ENCODE peak calls at places on chromosomes 3 and 15, in seven cellular contexts. One of them, this sample, is unnamed.

GRCh38 chr3:164326714-164327113 is 751.6 kb downstream of the SI start:
- DNase-seq in A549: no peak
- DNase-seq in HCT116: no peak
- DNase-seq in K562: no peak
- DNase-seq in IMR-90: no peak
- DNase-seq in GM12878: no peak
- DNase-seq in HepG2: no peak
- DNase-seq in this sample: no peak

GRCh38 chr3:147396709-147397046 is 9.7 kb downstream of the ZIC4 start:
- DNase-seq in A549: no peak
- DNase-seq in HCT116: no peak
- DNase-seq in K562: no peak
- DNase-seq in IMR-90: no peak
- DNase-seq in GM12878: no peak
- DNase-seq in HepG2: no peak
- DNase-seq in this sample: no peak

GRCh38 chr3:70959506-70959905 is 624.0 kb downstream of the FOXP1 start:
- DNase-seq in A549: no peak
- DNase-seq in HCT116: no peak
- DNase-seq in K562: no peak
- DNase-seq in IMR-90: no peak
- DNase-seq in GM12878: no peak
- DNase-seq in HepG2: no peak
- DNase-seq in this sample: no peak

GRCh38 chr15:60660290-60661051 is 181.5 kb upstream of the ICE2 start:
- DNase-seq in A549: no peak
- DNase-seq in HCT116: no peak
- DNase-seq in K562: no peak
- DNase-seq in IMR-90: peak; percentile 73
- DNase-seq in GM12878: no peak
- DNase-seq in HepG2: no peak
- DNase-seq in this sample: no peak

GRCh38 chr3:38726751-38727150 is 77.3 kb upstream of the SCN5A start:
- DNase-seq in A549: no peak
- DNase-seq in HCT116: no peak
- DNase-seq in K562: no peak
- DNase-seq in IMR-90: no peak
- DNase-seq in GM12878: no peak
- DNase-seq in HepG2: no peak
- DNase-seq in this sample: no peak

GRCh38 chr15:73034213-73034612 is 18.1 kb upstream of the NEO1 start:
- DNase-seq in A549: no peak
- DNase-seq in HCT116: no peak
- DNase-seq in K562: no peak
- DNase-seq in IMR-90: no peak
- DNase-seq in GM12878: no peak
- DNase-seq in HepG2: no peak
- DNase-seq in this sample: no peak

GRCh38 chr3:197364410-197365071 is 66.1 kb upstream of the DLG1 start:
- DNase-seq in A549: no peak
- DNase-seq in HCT116: no peak
- DNase-seq in K562: no peak
- DNase-seq in IMR-90: no peak
- DNase-seq in GM12878: no peak
- DNase-seq in HepG2: peak; percentile 97
- DNase-seq in this sample: no peak

GRCh38 chr3:69983546-69984265 is 15.8 kb upstream of the SAMMSON start:
- DNase-seq in A549: no peak
- DNase-seq in HCT116: no peak
- DNase-seq in K562: no peak
- DNase-seq in IMR-90: no peak
- DNase-seq in GM12878: no peak
- DNase-seq in HepG2: no peak
- DNase-seq in this sample: no peak

GRCh38 chr3:143330316-143330868 is 210.8 kb downstream of the CHST2 start:
- DNase-seq in A549: no peak
- DNase-seq in HCT116: no peak
- DNase-seq in K562: no peak
- DNase-seq in IMR-90: no peak
- DNase-seq in GM12878: no peak
- DNase-seq in HepG2: no peak
- DNase-seq in this sample: no peak

GRCh38 chr15:38069506-38069905 is 135.1 kb downstream of the TMCO5A start:
- DNase-seq in A549: peak; percentile 49
- DNase-seq in HCT116: no peak
- DNase-seq in K562: no peak
- DNase-seq in IMR-90: peak; percentile 86
- DNase-seq in GM12878: no peak
- DNase-seq in HepG2: no peak
- DNase-seq in this sample: no peak

GRCh38 chr15:79682285-79682684 is 214.5 kb downstream of the MTHFS start:
- DNase-seq in A549: peak; percentile 52
- DNase-seq in HCT116: no peak
- DNase-seq in K562: no peak
- DNase-seq in IMR-90: peak; percentile 79
- DNase-seq in GM12878: no peak
- DNase-seq in HepG2: no peak
- DNase-seq in this sample: no peak

GRCh38 chr3:79767953-79768282 is at the start of gene ROBO1:
- DNase-seq in A549: peak; percentile 10
- DNase-seq in HCT116: no peak
- DNase-seq in K562: no peak
- DNase-seq in IMR-90: no peak
- DNase-seq in GM12878: no peak
- DNase-seq in HepG2: no peak
- DNase-seq in this sample: no peak

GRCh38 chr15:62886431-62887071 is 156.0 kb upstream of the TPM1 start:
- DNase-seq in A549: peak; percentile 46
- DNase-seq in HCT116: no peak
- DNase-seq in K562: no peak
- DNase-seq in IMR-90: peak; percentile 37
- DNase-seq in GM12878: no peak
- DNase-seq in HepG2: peak; percentile 97
- DNase-seq in this sample: peak; percentile 63

GRCh38 chr15:98433856-98434255 is 214.5 kb upstream of the IGF1R start:
- DNase-seq in A549: no peak
- DNase-seq in HCT116: no peak
- DNase-seq in K562: no peak
- DNase-seq in IMR-90: no peak
- DNase-seq in GM12878: no peak
- DNase-seq in HepG2: no peak
- DNase-seq in this sample: no peak

DNA sequence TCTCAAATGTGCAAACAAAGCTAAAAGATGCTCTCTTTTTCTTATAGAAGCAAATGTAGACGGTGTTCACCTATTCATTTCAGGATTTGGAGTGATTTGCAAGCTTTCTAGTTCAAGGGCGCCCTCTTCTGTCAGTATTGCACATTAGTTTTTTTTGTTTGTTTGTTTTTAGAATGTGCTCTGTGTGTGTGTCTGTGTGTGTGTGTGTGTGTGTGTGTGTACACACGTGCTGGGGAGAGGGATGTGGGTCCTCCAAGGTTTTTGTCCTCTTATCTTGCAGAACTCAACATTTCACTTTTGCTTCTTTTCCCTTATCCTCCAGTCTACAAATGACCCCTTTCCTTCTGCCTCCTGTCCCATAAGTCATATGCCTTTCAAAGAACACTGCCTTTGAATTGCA is 23.5 kb downstream of the DNAH1 start:
- DNase-seq in A549: peak; percentile 81
- DNase-seq in HCT116: peak; percentile 86
- DNase-seq in K562: peak; percentile 40
- DNase-seq in IMR-90: peak; percentile 87
- DNase-seq in GM12878: peak; percentile 34
- DNase-seq in HepG2: peak; percentile 85
- DNase-seq in this sample: no peak
- TF ChIP-seq CEBPB in A549: no peak
- TF ChIP-seq CEBPB in HCT116: no peak
- TF ChIP-seq CEBPB in K562: no peak
- TF ChIP-seq CEBPB in IMR-90: no peak
- TF ChIP-seq CEBPB in GM12878: no peak
- TF ChIP-seq CEBPB in HepG2: no peak
- TF ChIP-seq CEBPB in this sample: no peak

DNA sequence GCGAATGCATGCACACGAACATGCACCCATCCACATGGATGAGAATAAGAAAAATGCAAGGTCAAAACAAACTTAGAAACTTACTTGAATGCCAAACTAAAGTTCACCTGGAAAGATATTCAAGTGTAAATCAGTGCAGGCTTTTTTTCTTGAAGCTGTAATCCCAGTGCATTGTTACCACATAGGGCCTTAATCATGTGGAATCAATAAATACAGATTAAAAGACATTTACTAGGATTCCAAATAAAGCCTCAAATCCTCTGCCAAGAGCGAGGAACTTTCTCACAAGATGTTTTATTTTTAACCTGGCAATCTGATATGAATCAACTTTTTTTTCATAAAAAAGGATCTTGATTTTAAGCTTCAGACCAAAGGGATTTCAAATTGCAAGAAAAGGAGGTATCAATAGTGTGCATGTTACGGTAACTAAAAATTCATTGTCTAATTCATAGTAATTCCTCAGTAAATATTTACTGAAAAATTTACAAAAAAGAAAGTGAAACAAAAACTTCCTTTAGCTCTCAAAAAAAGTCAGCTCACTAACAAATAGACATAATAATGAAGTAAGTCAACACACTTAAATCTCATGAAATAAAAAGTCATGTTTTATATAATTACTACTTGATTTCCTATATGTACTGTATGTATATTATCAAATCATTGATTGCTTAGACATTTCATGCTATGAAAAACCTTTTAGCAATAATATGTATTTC is 978.6 kb downstream of the PLOD2 start:
- DNase-seq in A549: no peak
- DNase-seq in HCT116: no peak
- DNase-seq in K562: no peak
- DNase-seq in IMR-90: no peak
- DNase-seq in GM12878: no peak
- DNase-seq in HepG2: no peak
- DNase-seq in this sample: no peak
- TF ChIP-seq CEBPB in A549: no peak
- TF ChIP-seq CEBPB in HCT116: no peak
- TF ChIP-seq CEBPB in K562: no peak
- TF ChIP-seq CEBPB in IMR-90: no peak
- TF ChIP-seq CEBPB in GM12878: no peak
- TF ChIP-seq CEBPB in HepG2: no peak
- TF ChIP-seq CEBPB in this sample: no peak

DNA sequence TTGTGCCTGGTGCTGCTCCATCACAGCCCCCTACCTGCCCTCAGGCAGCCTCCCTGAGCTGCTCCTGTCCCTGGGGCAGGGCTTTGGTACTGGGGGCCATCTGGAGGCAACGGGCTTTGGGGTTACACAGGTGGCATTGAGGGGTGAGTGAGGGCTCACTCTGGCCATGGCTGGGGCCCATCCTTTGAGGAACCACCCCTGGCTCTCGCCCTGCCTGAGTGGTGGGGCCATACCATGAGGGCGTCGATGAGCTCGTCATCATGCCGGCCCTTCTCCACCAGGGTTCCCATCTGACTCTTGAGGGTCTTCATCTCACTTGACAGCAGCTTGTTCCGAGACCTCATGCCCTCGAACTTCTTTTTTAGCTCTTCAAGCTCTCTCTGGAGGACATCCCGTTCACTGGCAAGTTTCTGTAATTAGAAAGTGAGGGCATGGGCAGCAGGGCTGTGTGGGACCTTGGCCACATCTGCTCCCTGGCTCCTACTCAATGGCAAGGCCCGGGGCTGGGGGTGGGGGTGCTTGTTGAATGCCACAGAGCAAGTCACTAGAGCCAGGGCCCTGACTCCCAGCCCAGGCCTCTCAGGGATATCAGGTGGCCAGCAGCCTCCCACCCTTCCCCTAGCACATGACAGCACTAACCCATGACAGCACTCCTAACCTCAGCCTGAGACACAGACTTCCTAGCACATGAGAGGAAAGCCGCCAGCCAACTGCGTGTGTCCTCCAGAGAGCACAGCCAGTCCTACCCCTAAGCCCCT is 33.5 kb downstream of the CCDC13 start:
- DNase-seq in A549: no peak
- DNase-seq in HCT116: no peak
- DNase-seq in K562: no peak
- DNase-seq in IMR-90: no peak
- DNase-seq in GM12878: no peak
- DNase-seq in HepG2: peak; percentile 58
- DNase-seq in this sample: no peak
- TF ChIP-seq CEBPB in A549: no peak
- TF ChIP-seq CEBPB in HCT116: no peak
- TF ChIP-seq CEBPB in K562: no peak
- TF ChIP-seq CEBPB in IMR-90: no peak
- TF ChIP-seq CEBPB in GM12878: no peak
- TF ChIP-seq CEBPB in HepG2: no peak
- TF ChIP-seq CEBPB in this sample: no peak

GRCh38 chr15:66655511-66655910 is 46.5 kb upstream of the SMAD6 start:
- DNase-seq in A549: no peak
- DNase-seq in HCT116: no peak
- DNase-seq in K562: no peak
- DNase-seq in IMR-90: no peak
- DNase-seq in GM12878: no peak
- DNase-seq in HepG2: no peak
- DNase-seq in this sample: no peak
- TF ChIP-seq CEBPB in A549: no peak
- TF ChIP-seq CEBPB in HCT116: no peak
- TF ChIP-seq CEBPB in K562: no peak
- TF ChIP-seq CEBPB in IMR-90: no peak
- TF ChIP-seq CEBPB in GM12878: no peak
- TF ChIP-seq CEBPB in HepG2: no peak
- TF ChIP-seq CEBPB in this sample: no peak

GRCh38 chr3:171458056-171458856 is 1.9 kb downstream of the TNIK start:
- DNase-seq in A549: no peak
- DNase-seq in HCT116: no peak
- DNase-seq in K562: no peak
- DNase-seq in IMR-90: no peak
- DNase-seq in GM12878: no peak
- DNase-seq in HepG2: no peak
- DNase-seq in this sample: no peak
- TF ChIP-seq CEBPB in A549: no peak
- TF ChIP-seq CEBPB in HCT116: no peak
- TF ChIP-seq CEBPB in K562: no peak
- TF ChIP-seq CEBPB in IMR-90: no peak
- TF ChIP-seq CEBPB in GM12878: no peak
- TF ChIP-seq CEBPB in HepG2: no peak
- TF ChIP-seq CEBPB in this sample: no peak

This sample was measured in H1.